ENCODE peak calls at places on chromosomes 5 and 9, in ten cellular contexts. N is sigmoid colon; E is lower lobe of right lung; L is body of pancreas; O is heart right ventricle; D is CD8-positive, alpha-beta T cell; J is AG04449; S is WTC11; M is stomach; H is AG10803. B is an unnamed sample.

GRCh38 chr5:891837-892389 is 688 bp downstream of the BRD9 start:
- DNase-seq in H (peak; percentile 18), S (no peak), E (no peak), N (no peak), O (no peak), M (no peak), L (no peak), J (no peak), D (no peak), B (no peak)

GRCh38 chr9:133526721-133527321 is 2.1 kb upstream of the MYMK start:
- DNase-seq in D (no peak), M (no peak), N (no peak), H (no peak), O (no peak), E (no peak), L (no peak), J (no peak), S (peak; percentile 41), B (no peak)

GRCh38 chr9:36779582-36779981 is 206.9 kb downstream of the MELK start:
- DNase-seq in L (no peak), D (no peak), O (no peak), H (no peak), M (no peak), J (no peak), S (no peak), N (no peak), E (no peak), B (no peak)

GRCh38 chr5:87403409-87403808 is 9.3 kb downstream of the CCNH start:
- DNase-seq in S (no peak), N (no peak), L (no peak), M (no peak), H (no peak), J (no peak), O (no peak), D (no peak), E (no peak), B (no peak)

GRCh38 chr5:54311178-54311811 is 922 bp upstream of the ARL15 start:
- DNase-seq in E (no peak), M (no peak), J (no peak), O (no peak), S (no peak), N (no peak), D (no peak), L (no peak), H (no peak), B (no peak)

GRCh38 chr9:137494104-137494544 is 35.0 kb upstream of the NSMF start:
- DNase-seq in O (no peak), S (no peak), M (no peak), L (no peak), D (no peak), E (no peak), J (no peak), H (no peak), N (no peak), B (no peak)

GRCh38 chr9:27645166-27645840 is 72.0 kb upstream of the C9orf72 start:
- DNase-seq in E (no peak), L (no peak), M (no peak), N (no peak), O (no peak), D (no peak), S (no peak), J (no peak), H (no peak), B (no peak)

GRCh38 chr5:142512680-142513042 is 173.2 kb downstream of the FGF1 start:
- DNase-seq in L (no peak), E (no peak), D (no peak), S (no peak), J (no peak), M (no peak), H (peak; percentile 46), O (no peak), N (no peak), B (no peak)

GRCh38 chr5:110386782-110387181 is 339.7 kb downstream of the TMEM232 start:
- DNase-seq in N (no peak), O (no peak), H (peak; percentile 85), D (no peak), E (no peak), L (peak; percentile 13), M (no peak), J (peak; percentile 52), S (no peak), B (no peak)

GRCh38 chr9:72476617-72477375 is 44.6 kb upstream of the TMC1 start:
- DNase-seq in S (no peak), M (peak; percentile 34), N (no peak), H (peak; percentile 30), L (peak; percentile 79), E (no peak), J (no peak), O (no peak), D (peak; percentile 11), B (no peak)

GRCh38 chr9:27430754-27431540 is 93.1 kb upstream of the IFNK start:
- DNase-seq in D (no peak), L (no peak), J (no peak), O (no peak), H (peak; percentile 42), S (no peak), M (no peak), N (no peak), E (no peak), B (no peak)

GRCh38 chr9:73118898-73119554 is 32.6 kb upstream of the ANXA1 start:
- DNase-seq in J (no peak), H (peak; percentile 66), E (no peak), O (no peak), N (no peak), D (no peak), M (no peak), S (no peak), L (no peak), B (no peak)

GRCh38 chr5:88734191-88734640 is 148.8 kb downstream of the MEF2C start:
- DNase-seq in J (no peak), D (no peak), S (no peak), H (no peak), N (no peak), O (no peak), M (no peak), E (no peak), L (no peak), B (no peak)

GRCh38 chr5:31783762-31784161 is 144.8 kb downstream of the PDZD2 start:
- DNase-seq in L (no peak), E (no peak), M (no peak), O (no peak), S (no peak), N (no peak), D (no peak), J (no peak), H (no peak), B (no peak)

GRCh38 chr9:13034696-13035006 is 244.8 kb downstream of the MPDZ start:
- DNase-seq in J (no peak), D (no peak), M (no peak), H (no peak), S (no peak), E (no peak), O (no peak), L (no peak), N (no peak), B (no peak)

GRCh38 chr5:60673329-60673728 is 26.6 kb downstream of the DEPDC1B start:
- DNase-seq in J (no peak), H (no peak), D (no peak), M (no peak), S (no peak), O (no peak), N (no peak), E (no peak), L (no peak), B (no peak)

DNA sequence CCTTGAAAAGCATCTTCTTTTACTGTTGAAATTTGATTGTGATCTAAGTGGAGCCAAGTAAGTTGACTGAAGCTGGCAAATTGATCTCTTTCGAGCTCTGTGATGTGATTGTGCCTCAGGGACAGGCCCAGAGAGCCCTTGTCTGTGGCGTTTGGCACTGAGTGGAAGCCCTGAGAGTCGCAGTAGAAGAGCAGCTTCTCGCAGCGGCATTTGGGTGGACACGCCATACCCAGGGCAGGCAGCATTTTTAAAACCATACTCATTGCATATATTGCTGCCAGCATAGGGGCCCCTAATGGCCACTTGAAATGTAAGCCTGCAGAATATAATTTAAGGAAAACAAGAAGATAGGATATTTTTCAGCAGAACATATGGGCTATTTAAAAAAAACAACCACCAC is 894 bp downstream of the LRRTM2 start:
- DNase-seq in M (no peak), E (no peak), H (peak; percentile 3), O (no peak), S (no peak), N (no peak), D (no peak), J (no peak), L (no peak), B (no peak)
- TF ChIP-seq CTCF in M (no peak), E (no peak), H (no peak), O (no peak), S (no peak), N (no peak), D (no peak), J (no peak), L (no peak), B (no peak)

GRCh38 chr5:103259705-103260355 is 1.3 kb downstream of the MACIR start:
- DNase-seq in H (peak; percentile 36), N (peak; percentile 65), D (no peak), O (no peak), J (no peak), L (no peak), E (no peak), M (no peak), S (peak; percentile 31), B (no peak)
- TF ChIP-seq CTCF in H (peak; percentile 15), N (no peak), D (no peak), O (no peak), J (no peak), L (no peak), E (no peak), M (no peak), S (no peak), B (no peak)

GRCh38 chr9:119451426-119451825 is 82.2 kb upstream of the BRINP1 start:
- DNase-seq in D (no peak), H (no peak), N (no peak), S (no peak), E (no peak), L (no peak), O (no peak), J (no peak), M (no peak), B (no peak)

GRCh38 chr9:119453490-119453911 is 84.3 kb upstream of the BRINP1 start:
- DNase-seq in D (no peak), O (no peak), N (no peak), E (no peak), L (no peak), J (no peak), M (no peak), S (no peak), H (peak; percentile 40), B (no peak)

GRCh38 chr9:119458068-119458467 is 88.8 kb upstream of the BRINP1 start:
- DNase-seq in E (no peak), O (no peak), D (no peak), J (no peak), N (no peak), H (no peak), M (no peak), S (no peak), L (no peak), B (no peak)

GRCh38 chr9:119453980-119454379 is 84.7 kb upstream of the BRINP1 start:
- DNase-seq in D (no peak), E (no peak), H (peak; percentile 22), L (no peak), S (no peak), O (no peak), J (no peak), N (no peak), M (no peak), B (no peak)
- TF ChIP-seq CTCF in D (no peak), E (no peak), H (no peak), L (no peak), S (no peak), O (no peak), J (no peak), N (no peak), M (no peak), B (no peak)

GRCh38 chr5:157917909-157918809 is 59.2 kb upstream of the CLINT1 start:
- DNase-seq in J (peak; percentile 33), N (peak; percentile 68), S (peak; percentile 76), M (peak; percentile 67), H (peak; percentile 91), D (peak; percentile 31), E (peak; percentile 70), L (peak; percentile 57), O (peak; percentile 42), B (peak; percentile 68)
- TF ChIP-seq CTCF in J (peak; percentile 59), N (no peak), S (peak; percentile 29), M (peak; percentile 47), H (peak; percentile 70), D (peak; percentile 25), E (peak; percentile 45), L (peak; percentile 45), O (peak; percentile 60), B (peak; percentile 6)

B was measured in omental fat pad.